ENCODE peak calls at places on chromosomes 11 and 22, in nine cellular contexts. One of them, this sample, is unnamed.

GRCh38 chr22:48574776-48575566 is 1252.7 kb downstream of the BRD1 start:
- DNase-seq in pancreas: peak
- DNase-seq in transverse colon: peak
- DNase-seq in GM23248: peak
- DNase-seq in colonic mucosa: peak
- DNase-seq in mesendoderm: peak
- DNase-seq in CD8-positive, alpha-beta T cell: no peak
- DNase-seq in CD8-positive, alpha-beta memory T cell: no peak
- DNase-seq in lung: peak
- DNase-seq in this sample: no peak

GRCh38 chr11:70867661-70868060 is 384.7 kb downstream of the SHANK2 start:
- DNase-seq in lung: no peak
- DNase-seq in CD8-positive, alpha-beta memory T cell: no peak
- DNase-seq in mesendoderm: no peak
- DNase-seq in GM23248: no peak
- DNase-seq in transverse colon: no peak
- DNase-seq in pancreas: no peak
- DNase-seq in CD8-positive, alpha-beta T cell: no peak
- DNase-seq in colonic mucosa: no peak
- DNase-seq in this sample: no peak

GRCh38 chr11:66365166-66365565 is 6.4 kb downstream of the SLC29A2 start:
- DNase-seq in mesendoderm: no peak
- DNase-seq in CD8-positive, alpha-beta memory T cell: no peak
- DNase-seq in transverse colon: no peak
- DNase-seq in lung: no peak
- DNase-seq in CD8-positive, alpha-beta T cell: no peak
- DNase-seq in colonic mucosa: no peak
- DNase-seq in GM23248: no peak
- DNase-seq in pancreas: no peak
- DNase-seq in this sample: no peak

GRCh38 chr22:50061141-50061823 is 3.2 kb upstream of the TTLL8 start:
- DNase-seq in GM23248: no peak
- DNase-seq in pancreas: no peak
- DNase-seq in CD8-positive, alpha-beta memory T cell: no peak
- DNase-seq in CD8-positive, alpha-beta T cell: no peak
- DNase-seq in lung: no peak
- DNase-seq in transverse colon: no peak
- DNase-seq in colonic mucosa: no peak
- DNase-seq in mesendoderm: no peak
- DNase-seq in this sample: no peak

GRCh38 chr22:22407061-22407460 is 101.5 kb downstream of the ZNF280B start:
- DNase-seq in mesendoderm: no peak
- DNase-seq in CD8-positive, alpha-beta T cell: no peak
- DNase-seq in transverse colon: no peak
- DNase-seq in CD8-positive, alpha-beta memory T cell: no peak
- DNase-seq in lung: no peak
- DNase-seq in GM23248: no peak
- DNase-seq in pancreas: no peak
- DNase-seq in colonic mucosa: no peak
- DNase-seq in this sample: no peak

GRCh38 chr11:78057462-78058055 is 6.1 kb upstream of the THRSP start:
- DNase-seq in pancreas: no peak
- DNase-seq in colonic mucosa: no peak
- DNase-seq in CD8-positive, alpha-beta T cell: no peak
- DNase-seq in CD8-positive, alpha-beta memory T cell: no peak
- DNase-seq in transverse colon: no peak
- DNase-seq in lung: no peak
- DNase-seq in GM23248: no peak
- DNase-seq in mesendoderm: no peak
- DNase-seq in this sample: no peak

GRCh38 chr11:109957601-109958000 is 135.6 kb upstream of the ZC3H12C start:
- DNase-seq in pancreas: no peak
- DNase-seq in CD8-positive, alpha-beta memory T cell: no peak
- DNase-seq in CD8-positive, alpha-beta T cell: no peak
- DNase-seq in mesendoderm: no peak
- DNase-seq in lung: no peak
- DNase-seq in GM23248: no peak
- DNase-seq in transverse colon: no peak
- DNase-seq in colonic mucosa: no peak
- DNase-seq in this sample: no peak

GRCh38 chr11:133070053-133070713 is 462.1 kb downstream of the OPCML start:
- DNase-seq in pancreas: no peak
- DNase-seq in lung: no peak
- DNase-seq in mesendoderm: peak
- DNase-seq in colonic mucosa: no peak
- DNase-seq in transverse colon: no peak
- DNase-seq in CD8-positive, alpha-beta T cell: no peak
- DNase-seq in GM23248: no peak
- DNase-seq in CD8-positive, alpha-beta memory T cell: no peak
- DNase-seq in this sample: no peak

GRCh38 chr11:65355013-65355775 is 643 bp downstream of the TIGD3 start:
- DNase-seq in mesendoderm: peak
- DNase-seq in colonic mucosa: peak
- DNase-seq in GM23248: no peak
- DNase-seq in lung: peak
- DNase-seq in transverse colon: peak
- DNase-seq in pancreas: no peak
- DNase-seq in CD8-positive, alpha-beta T cell: no peak
- DNase-seq in CD8-positive, alpha-beta memory T cell: peak
- DNase-seq in this sample: no peak

GRCh38 chr11:35803115-35803514 is 140.5 kb downstream of the TRIM44 start:
- DNase-seq in GM23248: no peak
- DNase-seq in pancreas: no peak
- DNase-seq in mesendoderm: no peak
- DNase-seq in CD8-positive, alpha-beta T cell: no peak
- DNase-seq in transverse colon: no peak
- DNase-seq in lung: no peak
- DNase-seq in colonic mucosa: no peak
- DNase-seq in CD8-positive, alpha-beta memory T cell: no peak
- DNase-seq in this sample: no peak

DNA sequence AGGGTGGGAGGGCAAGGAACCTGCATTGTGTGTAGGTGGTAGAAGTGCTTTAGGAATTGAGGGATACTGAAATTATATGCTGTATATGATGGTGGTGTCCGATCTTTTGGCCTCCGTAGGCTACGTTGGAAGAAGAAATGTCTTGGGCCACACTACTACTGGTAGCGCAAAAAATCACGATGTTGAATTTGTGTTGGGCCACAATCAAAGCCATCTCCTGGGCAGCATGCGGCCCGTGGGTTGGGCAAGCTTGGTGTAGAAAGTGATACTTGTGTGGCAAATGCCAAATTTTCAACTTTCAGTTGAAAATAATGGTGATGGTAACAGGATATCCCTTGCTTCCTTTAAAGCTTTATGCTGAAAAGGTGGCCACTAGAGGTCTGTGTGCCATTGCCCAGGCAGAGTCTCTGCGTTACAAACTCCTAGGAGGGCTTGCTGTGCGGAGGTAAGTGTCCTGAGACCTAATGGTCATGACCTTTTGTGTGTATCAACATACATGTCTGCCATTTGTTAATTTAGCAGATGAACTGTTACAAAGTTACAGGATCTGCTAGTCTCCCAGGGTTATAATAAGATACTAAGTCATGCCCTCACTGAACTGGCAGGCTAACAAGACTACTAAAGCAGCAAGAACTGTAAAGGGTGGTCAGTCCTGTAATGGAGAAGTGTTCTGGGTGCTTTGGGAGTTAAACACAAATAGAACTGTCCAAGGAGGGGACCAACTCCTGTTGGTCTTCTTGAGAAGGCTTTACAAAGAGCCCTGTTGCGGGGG is 2.9 kb downstream of the RPS3 start:
- DNase-seq in lung: no peak
- DNase-seq in GM23248: no peak
- DNase-seq in CD8-positive, alpha-beta memory T cell: no peak
- DNase-seq in transverse colon: no peak
- DNase-seq in pancreas: no peak
- DNase-seq in CD8-positive, alpha-beta T cell: no peak
- DNase-seq in mesendoderm: no peak
- DNase-seq in colonic mucosa: no peak
- DNase-seq in this sample: no peak
- H3K4me3 ChIP-seq in lung: no peak
- H3K4me3 ChIP-seq in GM23248: peak
- H3K4me3 ChIP-seq in CD8-positive, alpha-beta memory T cell: no peak
- H3K4me3 ChIP-seq in transverse colon: no peak
- H3K4me3 ChIP-seq in pancreas: no peak
- H3K4me3 ChIP-seq in CD8-positive, alpha-beta T cell: no peak
- H3K4me3 ChIP-seq in mesendoderm: peak
- H3K4me3 ChIP-seq in colonic mucosa: no peak
- H3K4me3 ChIP-seq in this sample: peak

GRCh38 chr11:86518211-86518610 is 143.5 kb downstream of the CCDC81 start:
- DNase-seq in lung: no peak
- DNase-seq in GM23248: no peak
- DNase-seq in transverse colon: no peak
- DNase-seq in CD8-positive, alpha-beta memory T cell: no peak
- DNase-seq in colonic mucosa: no peak
- DNase-seq in mesendoderm: peak
- DNase-seq in pancreas: no peak
- DNase-seq in CD8-positive, alpha-beta T cell: no peak
- DNase-seq in this sample: no peak
- H3K27ac ChIP-seq in lung: no peak
- H3K27ac ChIP-seq in GM23248: no peak
- H3K27ac ChIP-seq in transverse colon: no peak
- H3K27ac ChIP-seq in CD8-positive, alpha-beta memory T cell: no peak
- H3K27ac ChIP-seq in colonic mucosa: no peak
- H3K27ac ChIP-seq in mesendoderm: peak
- H3K27ac ChIP-seq in pancreas: no peak
- H3K27ac ChIP-seq in CD8-positive, alpha-beta T cell: no peak
- H3K27ac ChIP-seq in this sample: peak

GRCh38 chr22:17095538-17095937 is 10.7 kb downstream of the IL17RA start:
- DNase-seq in pancreas: no peak
- DNase-seq in CD8-positive, alpha-beta memory T cell: no peak
- DNase-seq in mesendoderm: no peak
- DNase-seq in CD8-positive, alpha-beta T cell: no peak
- DNase-seq in transverse colon: no peak
- DNase-seq in lung: no peak
- DNase-seq in GM23248: peak
- DNase-seq in colonic mucosa: no peak
- DNase-seq in this sample: no peak
- H3K4me3 ChIP-seq in pancreas: no peak
- H3K4me3 ChIP-seq in CD8-positive, alpha-beta memory T cell: no peak
- H3K4me3 ChIP-seq in mesendoderm: no peak
- H3K4me3 ChIP-seq in CD8-positive, alpha-beta T cell: no peak
- H3K4me3 ChIP-seq in transverse colon: no peak
- H3K4me3 ChIP-seq in lung: no peak
- H3K4me3 ChIP-seq in GM23248: no peak
- H3K4me3 ChIP-seq in colonic mucosa: no peak
- H3K4me3 ChIP-seq in this sample: no peak

GRCh38 chr22:42994276-42994916 is 20.6 kb downstream of the PACSIN2 start:
- DNase-seq in pancreas: no peak
- DNase-seq in CD8-positive, alpha-beta memory T cell: no peak
- DNase-seq in GM23248: no peak
- DNase-seq in transverse colon: peak
- DNase-seq in colonic mucosa: no peak
- DNase-seq in lung: no peak
- DNase-seq in mesendoderm: no peak
- DNase-seq in CD8-positive, alpha-beta T cell: no peak
- DNase-seq in this sample: no peak

GRCh38 chr22:42996646-42997365 is 18.1 kb downstream of the PACSIN2 start:
- DNase-seq in colonic mucosa: no peak
- DNase-seq in lung: no peak
- DNase-seq in pancreas: no peak
- DNase-seq in mesendoderm: no peak
- DNase-seq in GM23248: peak
- DNase-seq in transverse colon: no peak
- DNase-seq in CD8-positive, alpha-beta T cell: no peak
- DNase-seq in CD8-positive, alpha-beta memory T cell: no peak
- DNase-seq in this sample: no peak

GRCh38 chr22:42993651-42994275 is 21.2 kb downstream of the PACSIN2 start:
- DNase-seq in GM23248: peak
- DNase-seq in CD8-positive, alpha-beta T cell: no peak
- DNase-seq in mesendoderm: no peak
- DNase-seq in colonic mucosa: no peak
- DNase-seq in lung: no peak
- DNase-seq in pancreas: no peak
- DNase-seq in transverse colon: no peak
- DNase-seq in CD8-positive, alpha-beta memory T cell: no peak
- DNase-seq in this sample: no peak

GRCh38 chr22:42992886-42993479 is 22.0 kb downstream of the PACSIN2 start:
- DNase-seq in CD8-positive, alpha-beta memory T cell: no peak
- DNase-seq in mesendoderm: no peak
- DNase-seq in GM23248: no peak
- DNase-seq in transverse colon: no peak
- DNase-seq in CD8-positive, alpha-beta T cell: no peak
- DNase-seq in lung: no peak
- DNase-seq in colonic mucosa: no peak
- DNase-seq in pancreas: no peak
- DNase-seq in this sample: no peak

DNA sequence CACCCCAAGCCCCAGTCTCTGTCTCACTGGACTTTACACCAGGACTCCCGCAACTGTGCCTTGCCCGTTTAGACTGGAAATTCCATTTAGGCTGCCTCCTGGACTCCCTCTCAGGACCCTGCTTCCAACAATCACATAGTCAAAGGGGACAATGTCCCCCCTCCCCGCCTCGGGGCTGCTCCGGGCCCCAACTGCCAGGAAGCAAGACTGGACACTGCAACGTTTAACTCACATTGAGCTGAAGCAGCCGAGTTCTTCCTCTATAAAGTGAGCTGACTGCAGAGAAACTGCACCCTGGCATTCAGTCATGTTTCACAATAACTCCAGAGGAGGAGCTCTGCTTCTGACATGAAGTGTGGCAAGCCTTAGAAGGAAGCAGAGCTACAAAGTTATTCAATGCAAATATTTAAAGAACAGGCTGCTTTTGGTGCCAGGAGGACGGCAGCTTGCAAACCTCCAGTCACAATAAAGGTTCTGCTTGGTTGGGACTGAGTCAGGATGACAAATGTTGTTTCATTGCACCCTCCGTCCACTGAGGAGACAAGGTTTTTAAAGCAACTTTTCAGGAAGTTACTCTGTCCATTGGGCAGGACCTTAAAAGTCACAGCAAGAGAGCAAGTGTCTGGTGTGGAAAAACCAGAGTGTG is 19.9 kb downstream of the PACSIN2 start:
- DNase-seq in pancreas: peak
- DNase-seq in transverse colon: peak
- DNase-seq in CD8-positive, alpha-beta T cell: no peak
- DNase-seq in GM23248: peak
- DNase-seq in lung: peak
- DNase-seq in CD8-positive, alpha-beta memory T cell: no peak
- DNase-seq in mesendoderm: no peak
- DNase-seq in colonic mucosa: peak
- DNase-seq in this sample: peak
- H3K27ac ChIP-seq in pancreas: peak
- H3K27ac ChIP-seq in transverse colon: peak
- H3K27ac ChIP-seq in CD8-positive, alpha-beta T cell: no peak
- H3K27ac ChIP-seq in GM23248: peak
- H3K27ac ChIP-seq in lung: peak
- H3K27ac ChIP-seq in CD8-positive, alpha-beta memory T cell: no peak
- H3K27ac ChIP-seq in mesendoderm: no peak
- H3K27ac ChIP-seq in colonic mucosa: peak
- H3K27ac ChIP-seq in this sample: peak